ENCODE peak calls at places on chromosomes 2 and 18, in seven cellular contexts. C, Z, I, G, P, D and A are unnamed samples.

GRCh38 chr2:46414701-46415100 is 64.7 kb upstream of the TMEM247 start:
- DNase-seq in D (no peak), Z (no peak), C (no peak), G (no peak), I (no peak), P (no peak), A (no peak)

GRCh38 chr2:74573747-74574562 is 19.4 kb downstream of the DOK1 start:
- DNase-seq in G (no peak), Z (no peak), I (no peak), C (no peak), P (no peak), D (no peak), A (peak)

GRCh38 chr18:8635087-8635486 is 25.9 kb downstream of the RAB12 start:
- DNase-seq in Z (no peak), C (no peak), G (no peak), D (no peak), I (no peak), P (peak), A (no peak)

GRCh38 chr2:6917071-6917760 is at the start of gene RNF144A:
- DNase-seq in D (peak), I (peak), G (peak), Z (peak), P (peak), C (peak), A (peak)

GRCh38 chr2:130261970-130262760 is 63.9 kb upstream of the TUBA3E start:
- DNase-seq in I (no peak), D (no peak), Z (no peak), P (no peak), C (no peak), G (no peak), A (no peak)

GRCh38 chr18:62018034-62018760 is 125.4 kb upstream of the RNF152 start:
- DNase-seq in C (peak), I (no peak), G (peak), Z (no peak), D (no peak), P (peak), A (no peak)

GRCh38 chr2:117127680-117128079 is 686.8 kb upstream of the DDX18 start:
- DNase-seq in I (no peak), Z (no peak), C (no peak), G (no peak), D (no peak), P (no peak), A (no peak)

GRCh38 chr18:44887227-44887631 is 206.5 kb downstream of the SETBP1 start:
- DNase-seq in G (no peak), D (no peak), P (peak), C (no peak), I (no peak), Z (no peak), A (peak)

GRCh38 chr18:32769242-32770180 is 3.3 kb downstream of the KLHL14 start:
- DNase-seq in P (no peak), C (no peak), D (peak), I (peak), Z (no peak), G (no peak), A (no peak)

GRCh38 chr2:1053781-1054180 is 103.1 kb downstream of the SNTG2 start:
- DNase-seq in C (no peak), Z (no peak), P (no peak), G (no peak), I (no peak), D (no peak), A (no peak)

GRCh38 chr2:204019572-204020501 is 83.3 kb downstream of the ICOS start:
- DNase-seq in G (no peak), C (no peak), P (peak), I (no peak), D (no peak), Z (no peak), A (no peak)

GRCh38 chr2:140164449-140164848 is 1384.3 kb upstream of the NXPH2 start:
- DNase-seq in P (no peak), Z (no peak), I (no peak), C (no peak), G (no peak), D (no peak), A (no peak)

GRCh38 chr2:54497738-54498680 is 41.9 kb downstream of the SPTBN1 start:
- DNase-seq in Z (no peak), D (no peak), I (no peak), C (no peak), G (no peak), P (peak), A (no peak)

GRCh38 chr2:130808482-130809268 is 28.0 kb upstream of the ARHGEF4 start:
- DNase-seq in D (no peak), Z (no peak), G (no peak), I (no peak), P (no peak), C (no peak), A (no peak)

GRCh38 chr2:109348645-109349554 is 219.9 kb downstream of the SH3RF3 start:
- DNase-seq in Z (peak), C (no peak), P (no peak), I (no peak), D (no peak), G (no peak), A (peak)

GRCh38 chr2:200430017-200430416 is 79.9 kb downstream of the KCTD18 start:
- DNase-seq in Z (no peak), C (no peak), G (no peak), D (no peak), P (peak), I (no peak), A (no peak)

GRCh38 chr2:43542285-43542933 is 53.4 kb downstream of the THADA start:
- DNase-seq in G (no peak), P (peak), I (no peak), Z (no peak), C (no peak), D (peak), A (peak)

GRCh38 chr2:134466141-134466540 is 212.3 kb downstream of the MGAT5 start:
- DNase-seq in P (no peak), I (peak), Z (peak), C (no peak), G (no peak), D (peak), A (peak)

GRCh38 chr2:231306791-231307440 is 88.6 kb upstream of the B3GNT7 start:
- DNase-seq in D (no peak), P (no peak), I (no peak), Z (no peak), C (no peak), G (no peak), A (no peak)

GRCh38 chr2:47346-48218 is 1.3 kb upstream of the FAM110C start:
- DNase-seq in G (no peak), P (no peak), C (no peak), I (no peak), Z (no peak), D (no peak), A (no peak)

GRCh38 chr2:5660591-5660990 is 31.6 kb upstream of the SOX11 start:
- DNase-seq in C (no peak), D (no peak), G (no peak), Z (no peak), P (no peak), I (no peak), A (no peak)

GRCh38 chr2:190060626-190061025 is 1.9 kb downstream of the MSTN start:
- DNase-seq in C (no peak), G (no peak), D (no peak), I (no peak), P (no peak), Z (no peak), A (no peak)

GRCh38 chr2:133369896-133370295 is 198.4 kb downstream of the NCKAP5 start:
- DNase-seq in D (no peak), Z (no peak), P (no peak), C (no peak), I (no peak), G (no peak), A (no peak)

GRCh38 chr18:71020342-71021096 is 731.7 kb downstream of the SOCS6 start:
- DNase-seq in P (no peak), Z (no peak), I (no peak), G (no peak), C (no peak), D (no peak), A (no peak)

GRCh38 chr2:23559561-23560239 is 174.7 kb downstream of the KLHL29 start:
- DNase-seq in D (no peak), P (no peak), Z (no peak), C (no peak), G (no peak), I (no peak), A (no peak)

GRCh38 chr2:11710632-11711381 is 35.6 kb upstream of the LPIN1 start:
- DNase-seq in I (no peak), P (no peak), C (no peak), Z (no peak), D (no peak), G (no peak), A (no peak)

GRCh38 chr2:55922488-55922887 is 1.1 kb downstream of the EFEMP1 start:
- DNase-seq in I (no peak), G (no peak), P (no peak), Z (no peak), D (no peak), C (no peak), A (peak)

GRCh38 chr18:7221424-7222155 is 9.3 kb upstream of the LRRC30 start:
- DNase-seq in I (peak), G (no peak), Z (no peak), D (peak), P (peak), C (no peak), A (peak)

GRCh38 chr2:8116661-8117060 is 565.2 kb upstream of the ID2 start:
- DNase-seq in I (no peak), P (no peak), G (no peak), C (no peak), Z (no peak), D (no peak), A (peak)

GRCh38 chr2:31414601-31415241 is at the start of gene XDH:
- DNase-seq in Z (no peak), G (no peak), C (no peak), I (no peak), D (peak), P (no peak), A (peak)

GRCh38 chr2:216499641-216500218 is 1.1 kb downstream of the RPL37A start:
- DNase-seq in P (no peak), C (no peak), G (no peak), I (no peak), Z (no peak), D (no peak), A (no peak)

GRCh38 chr18:13635046-13635445 is 91.3 kb downstream of the FAM210A start:
- DNase-seq in C (peak), G (peak), Z (no peak), I (no peak), P (no peak), D (no peak), A (no peak)